ENCODE peak calls at places on chromosome 12, in four cellular contexts. One of them, this sample, is unnamed.

GRCh38 chr12:29346764-29347421 is 34.1 kb downstream of the ERGIC2 start:
- DNase-seq in CD8-positive, alpha-beta T cell: no peak
- DNase-seq in neural progenitor cell: no peak
- DNase-seq in OCI-LY7: no peak
- DNase-seq in this sample: no peak

GRCh38 chr12:108215458-108215857 is 86.4 kb downstream of the WSCD2 start:
- DNase-seq in CD8-positive, alpha-beta T cell: no peak
- DNase-seq in OCI-LY7: no peak
- DNase-seq in neural progenitor cell: no peak
- DNase-seq in this sample: no peak

GRCh38 chr12:124039276-124039675 is 66.3 kb downstream of the ZNF664 start:
- DNase-seq in neural progenitor cell: no peak
- DNase-seq in CD8-positive, alpha-beta T cell: no peak
- DNase-seq in OCI-LY7: no peak
- DNase-seq in this sample: no peak

GRCh38 chr12:80838024-80838658 is 99.6 kb downstream of the LIN7A start:
- DNase-seq in neural progenitor cell: no peak
- DNase-seq in OCI-LY7: no peak
- DNase-seq in CD8-positive, alpha-beta T cell: no peak
- DNase-seq in this sample: no peak

GRCh38 chr12:130083002-130083401 is 79.3 kb upstream of the FZD10 start:
- DNase-seq in OCI-LY7: no peak
- DNase-seq in neural progenitor cell: no peak
- DNase-seq in CD8-positive, alpha-beta T cell: no peak
- DNase-seq in this sample: no peak

GRCh38 chr12:26872623-26873022 is 39.6 kb upstream of the ITPR2 start:
- DNase-seq in neural progenitor cell: no peak
- DNase-seq in OCI-LY7: no peak
- DNase-seq in CD8-positive, alpha-beta T cell: no peak
- DNase-seq in this sample: no peak

GRCh38 chr12:62259311-62259992 is 752 bp upstream of the USP15 start:
- DNase-seq in neural progenitor cell: no peak
- DNase-seq in OCI-LY7: peak; percentile 39
- DNase-seq in CD8-positive, alpha-beta T cell: no peak
- DNase-seq in this sample: no peak

GRCh38 chr12:131279281-131279921 is 325.7 kb downstream of the ADGRD1 start:
- DNase-seq in neural progenitor cell: no peak
- DNase-seq in CD8-positive, alpha-beta T cell: no peak
- DNase-seq in OCI-LY7: no peak
- DNase-seq in this sample: no peak

GRCh38 chr12:44240186-44240585 is 404.3 kb downstream of the TMEM117 start:
- DNase-seq in neural progenitor cell: no peak
- DNase-seq in OCI-LY7: no peak
- DNase-seq in CD8-positive, alpha-beta T cell: no peak
- DNase-seq in this sample: no peak

GRCh38 chr12:23947395-23947794 is 2.1 kb downstream of the SOX5 start:
- DNase-seq in OCI-LY7: no peak
- DNase-seq in neural progenitor cell: no peak
- DNase-seq in CD8-positive, alpha-beta T cell: no peak
- DNase-seq in this sample: no peak

GRCh38 chr12:119990382-119990874 is 1.4 kb downstream of the BICDL1 start:
- DNase-seq in CD8-positive, alpha-beta T cell: no peak
- DNase-seq in neural progenitor cell: peak; percentile 28
- DNase-seq in OCI-LY7: peak; percentile 40
- DNase-seq in this sample: no peak

GRCh38 chr12:11580125-11580751 is 69.2 kb upstream of the ETV6 start:
- DNase-seq in neural progenitor cell: no peak
- DNase-seq in OCI-LY7: peak; percentile 37
- DNase-seq in CD8-positive, alpha-beta T cell: no peak
- DNase-seq in this sample: no peak

GRCh38 chr12:31868980-31869379 is 90.2 kb upstream of the RESF1 start:
- DNase-seq in CD8-positive, alpha-beta T cell: no peak
- DNase-seq in neural progenitor cell: no peak
- DNase-seq in OCI-LY7: no peak
- DNase-seq in this sample: no peak

GRCh38 chr12:111271674-111272418 is 97.0 kb downstream of the PHETA1 start:
- DNase-seq in CD8-positive, alpha-beta T cell: no peak
- DNase-seq in OCI-LY7: peak; percentile 40
- DNase-seq in neural progenitor cell: no peak
- DNase-seq in this sample: no peak
- TF ChIP-seq CTCF in CD8-positive, alpha-beta T cell: no peak
- TF ChIP-seq CTCF in OCI-LY7: peak; percentile 78
- TF ChIP-seq CTCF in neural progenitor cell: peak; percentile 28
- TF ChIP-seq CTCF in this sample: no peak

DNA sequence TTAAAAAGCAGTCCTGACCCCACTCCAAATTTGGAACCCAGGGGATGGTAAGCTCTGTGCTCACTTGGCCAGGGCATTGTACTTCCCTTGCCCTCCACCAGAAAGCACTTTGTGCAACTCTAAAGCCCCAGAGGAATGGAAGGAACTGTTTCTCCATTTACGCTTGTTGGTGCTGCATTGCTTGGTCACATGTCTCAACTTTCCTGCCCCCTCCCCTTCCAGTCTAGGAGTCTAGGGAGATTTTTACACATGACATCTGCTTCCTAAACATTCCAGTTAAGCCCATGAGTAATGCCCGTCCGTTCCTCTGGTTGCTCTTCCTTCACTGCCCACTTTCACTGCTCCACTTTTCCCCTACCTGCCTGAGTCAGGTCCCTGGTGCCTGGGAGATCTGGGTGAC is 92.6 kb upstream of the MAP1LC3B2 start:
- DNase-seq in neural progenitor cell: no peak
- DNase-seq in CD8-positive, alpha-beta T cell: no peak
- DNase-seq in OCI-LY7: no peak
- DNase-seq in this sample: no peak
- TF ChIP-seq CTCF in neural progenitor cell: no peak
- TF ChIP-seq CTCF in CD8-positive, alpha-beta T cell: no peak
- TF ChIP-seq CTCF in OCI-LY7: no peak
- TF ChIP-seq CTCF in this sample: no peak

GRCh38 chr12:65952737-65953209 is 128.5 kb downstream of the HMGA2 start:
- DNase-seq in OCI-LY7: no peak
- DNase-seq in CD8-positive, alpha-beta T cell: no peak
- DNase-seq in neural progenitor cell: no peak
- DNase-seq in this sample: no peak

GRCh38 chr12:65953621-65954020 is 129.3 kb downstream of the HMGA2 start:
- DNase-seq in CD8-positive, alpha-beta T cell: no peak
- DNase-seq in OCI-LY7: no peak
- DNase-seq in neural progenitor cell: no peak
- DNase-seq in this sample: no peak

GRCh38 chr12:65949009-65949623 is 124.8 kb downstream of the HMGA2 start:
- DNase-seq in OCI-LY7: no peak
- DNase-seq in neural progenitor cell: no peak
- DNase-seq in CD8-positive, alpha-beta T cell: no peak
- DNase-seq in this sample: no peak

GRCh38 chr12:65949986-65950385 is 125.7 kb downstream of the HMGA2 start:
- DNase-seq in CD8-positive, alpha-beta T cell: no peak
- DNase-seq in OCI-LY7: no peak
- DNase-seq in neural progenitor cell: no peak
- DNase-seq in this sample: no peak

DNA sequence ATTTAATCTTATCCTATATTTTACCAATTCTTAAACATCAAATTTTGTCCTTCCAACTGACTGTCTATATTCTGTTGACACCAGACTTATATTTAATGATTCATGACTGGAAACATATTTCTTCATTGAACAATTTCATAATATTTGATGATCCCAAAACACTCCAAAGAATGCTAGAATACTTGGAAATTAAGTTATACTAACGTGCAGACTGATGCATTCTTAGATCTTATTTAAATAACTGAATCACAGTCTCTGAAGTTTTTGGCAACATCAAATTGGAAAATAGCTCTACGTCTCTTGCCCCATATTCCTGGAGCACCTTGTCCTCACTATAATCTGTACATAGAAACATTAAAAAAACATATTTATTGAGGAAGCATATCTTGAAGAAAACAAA is 127.4 kb downstream of the HMGA2 start:
- DNase-seq in neural progenitor cell: no peak
- DNase-seq in OCI-LY7: no peak
- DNase-seq in CD8-positive, alpha-beta T cell: no peak
- DNase-seq in this sample: no peak
- TF ChIP-seq CTCF in neural progenitor cell: no peak
- TF ChIP-seq CTCF in OCI-LY7: no peak
- TF ChIP-seq CTCF in CD8-positive, alpha-beta T cell: no peak
- TF ChIP-seq CTCF in this sample: no peak

GRCh38 chr12:121543786-121544185 is 37.0 kb downstream of the KDM2B start:
- DNase-seq in neural progenitor cell: no peak
- DNase-seq in CD8-positive, alpha-beta T cell: no peak
- DNase-seq in OCI-LY7: no peak
- DNase-seq in this sample: no peak
- TF ChIP-seq CTCF in neural progenitor cell: no peak
- TF ChIP-seq CTCF in CD8-positive, alpha-beta T cell: no peak
- TF ChIP-seq CTCF in OCI-LY7: no peak
- TF ChIP-seq CTCF in this sample: no peak

GRCh38 chr12:122420471-122421262 is 1.8 kb downstream of the CLIP1 start:
- DNase-seq in neural progenitor cell: no peak
- DNase-seq in CD8-positive, alpha-beta T cell: no peak
- DNase-seq in OCI-LY7: no peak
- DNase-seq in this sample: no peak

GRCh38 chr12:122423258-122424165 is 1.0 kb upstream of the CLIP1 start:
- DNase-seq in CD8-positive, alpha-beta T cell: no peak
- DNase-seq in neural progenitor cell: peak; percentile 88
- DNase-seq in OCI-LY7: peak; percentile 52
- DNase-seq in this sample: no peak

GRCh38 chr12:122421263-122421814 is 1.1 kb downstream of the CLIP1 start:
- DNase-seq in OCI-LY7: peak; percentile 48
- DNase-seq in CD8-positive, alpha-beta T cell: peak; percentile 18
- DNase-seq in neural progenitor cell: no peak
- DNase-seq in this sample: no peak

GRCh38 chr12:122422769-122423257 is 344 bp upstream of the CLIP1 start:
- DNase-seq in OCI-LY7: peak; percentile 62
- DNase-seq in neural progenitor cell: peak; percentile 64
- DNase-seq in CD8-positive, alpha-beta T cell: no peak
- DNase-seq in this sample: peak; percentile 43

GRCh38 chr12:122421815-122422737 is at the start of gene CLIP1:
- DNase-seq in neural progenitor cell: peak; percentile 86
- DNase-seq in OCI-LY7: peak; percentile 75
- DNase-seq in CD8-positive, alpha-beta T cell: peak; percentile 55
- DNase-seq in this sample: peak; percentile 71
- TF ChIP-seq CTCF in neural progenitor cell: peak; percentile 49
- TF ChIP-seq CTCF in OCI-LY7: peak; percentile 64
- TF ChIP-seq CTCF in CD8-positive, alpha-beta T cell: peak; percentile 52
- TF ChIP-seq CTCF in this sample: no peak

GRCh38 chr12:51419473-51420228 is 5.0 kb upstream of the SLC4A8 start:
- DNase-seq in CD8-positive, alpha-beta T cell: no peak
- DNase-seq in neural progenitor cell: peak; percentile 54
- DNase-seq in OCI-LY7: peak; percentile 5
- DNase-seq in this sample: no peak
- TF ChIP-seq CTCF in CD8-positive, alpha-beta T cell: no peak
- TF ChIP-seq CTCF in neural progenitor cell: peak; percentile 34
- TF ChIP-seq CTCF in OCI-LY7: peak; percentile 38
- TF ChIP-seq CTCF in this sample: no peak

DNA sequence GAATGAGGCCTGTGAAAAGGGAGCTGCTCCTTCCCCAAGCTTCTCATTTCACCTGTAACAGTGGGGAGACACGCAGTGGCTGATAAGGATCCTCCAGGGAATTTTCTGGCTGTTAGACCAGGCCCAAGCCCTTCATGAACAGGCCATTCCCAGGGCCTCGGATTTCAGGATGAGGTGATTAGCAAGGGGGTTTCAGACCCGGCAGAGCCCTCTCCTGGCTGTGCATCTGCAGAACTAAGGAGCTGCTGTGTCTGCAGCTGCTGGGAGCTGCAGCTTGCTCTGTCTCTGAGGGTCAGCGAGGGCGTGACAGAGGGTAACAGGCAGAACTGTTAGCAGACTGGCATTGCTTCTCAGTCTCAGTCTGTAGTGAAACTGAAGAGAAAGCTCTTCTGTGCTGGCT is 110.4 kb downstream of the KCNA5 start:
- DNase-seq in CD8-positive, alpha-beta T cell: no peak
- DNase-seq in neural progenitor cell: peak; percentile 74
- DNase-seq in OCI-LY7: no peak
- DNase-seq in this sample: no peak
- TF ChIP-seq CTCF in CD8-positive, alpha-beta T cell: no peak
- TF ChIP-seq CTCF in neural progenitor cell: peak; percentile 32
- TF ChIP-seq CTCF in OCI-LY7: no peak
- TF ChIP-seq CTCF in this sample: no peak

DNA sequence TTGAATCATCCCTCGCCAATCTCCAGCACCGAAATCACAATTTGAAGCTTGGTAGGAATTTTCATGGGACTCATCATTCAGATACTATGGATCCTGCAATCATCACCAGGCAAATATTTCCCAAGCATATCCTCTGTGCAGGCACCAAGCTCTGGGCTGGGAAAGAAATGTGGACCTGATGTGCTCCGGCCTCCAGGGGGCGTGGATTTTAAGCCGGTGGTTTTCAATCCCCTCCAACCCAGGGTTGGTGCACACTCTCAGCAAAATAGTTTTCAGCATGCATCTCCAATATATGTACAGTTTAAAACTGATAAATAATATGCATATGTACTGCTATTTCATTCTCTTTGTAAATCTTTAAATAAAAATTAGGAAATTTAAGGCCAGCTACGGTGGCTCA is 98.9 kb downstream of the RBM19 start:
- DNase-seq in CD8-positive, alpha-beta T cell: no peak
- DNase-seq in neural progenitor cell: peak; percentile 62
- DNase-seq in OCI-LY7: no peak
- DNase-seq in this sample: no peak
- TF ChIP-seq CTCF in CD8-positive, alpha-beta T cell: no peak
- TF ChIP-seq CTCF in neural progenitor cell: peak; percentile 72
- TF ChIP-seq CTCF in OCI-LY7: peak; percentile 59
- TF ChIP-seq CTCF in this sample: no peak

GRCh38 chr12:97854477-97854876 is 391.9 kb downstream of the RMST start:
- DNase-seq in OCI-LY7: no peak
- DNase-seq in CD8-positive, alpha-beta T cell: no peak
- DNase-seq in neural progenitor cell: no peak
- DNase-seq in this sample: no peak
- TF ChIP-seq CTCF in OCI-LY7: peak; percentile 12
- TF ChIP-seq CTCF in CD8-positive, alpha-beta T cell: no peak
- TF ChIP-seq CTCF in neural progenitor cell: no peak
- TF ChIP-seq CTCF in this sample: no peak

This sample was measured in activated B cell treated with CpG ODN at 0.5 μM for 24 hours.